ENCODE peak calls at places on chromosome 1, in six cellular contexts. Q is stimulated activated CD8-positive, alpha-beta memory T cell treated with anti-CD3 and anti-CD28 coated beads, Interleukin-4, amount 100 ng/mL, for 24 hours; G is GM12892; W is AG20443; A is stimulated activated CD4-positive, alpha-beta T cell treated with anti-CD3 and anti-CD28 coated beads, Interleukin-2, amount 100 ng/mL, for 24 hours; X is fibroblast of lung. R is an unnamed sample.

GRCh38 chr1:92822907-92823306 is 8.9 kb upstream of the RPL5 start:
- DNase-seq in Q (no peak), G (no peak), W (peak), A (no peak), X (peak), R (peak)

GRCh38 chr1:36125129-36125991 is at the start of gene COL8A2:
- DNase-seq in Q (no peak), G (no peak), W (peak), A (no peak), X (no peak), R (no peak)

GRCh38 chr1:228646717-228647522 is 88.4 kb upstream of the RHOU start:
- DNase-seq in Q (no peak), G (peak), W (peak), A (peak), X (peak), R (peak)

GRCh38 chr1:6209661-6210605 is 4.0 kb downstream of the RNF207 start:
- DNase-seq in Q (no peak), G (no peak), W (no peak), A (peak), X (no peak), R (no peak)

GRCh38 chr1:211577826-211578639 is 928 bp downstream of the SLC30A1 start:
- DNase-seq in Q (peak), G (peak), W (peak), A (peak), X (peak), R (peak)

GRCh38 chr1:169086603-169087455 is 19.7 kb upstream of the ATP1B1 start:
- DNase-seq in Q (no peak), G (no peak), W (no peak), A (no peak), X (peak), R (peak)

GRCh38 chr1:209895709-209896108 is 42.3 kb upstream of the SYT14 start:
- DNase-seq in Q (no peak), G (no peak), W (peak), A (no peak), X (peak), R (peak)

GRCh38 chr1:65393345-65393744 is 27.1 kb upstream of the LEPR start:
- DNase-seq in Q (no peak), G (peak), W (peak), A (peak), X (peak), R (peak)

GRCh38 chr1:44254392-44254791 is 41.1 kb downstream of the DMAP1 start:
- DNase-seq in Q (no peak), G (no peak), W (no peak), A (peak), X (no peak), R (no peak)

GRCh38 chr1:183583466-183583865 is 6.8 kb downstream of the NCF2 start:
- DNase-seq in Q (no peak), G (no peak), W (no peak), A (no peak), X (no peak), R (peak)